ENCODE peak calls at places on chromosomes 7 and 10, in nine cellular contexts. H, Q, X, E, T, P, C, G and U are unnamed samples.

GRCh38 chr7:27254625-27255024 is 12.0 kb downstream of the EVX1 start:
- DNase-seq in H (no peak), Q (no peak), X (no peak), E (no peak), T (no peak), P (no peak), C (no peak), G (no peak), U (no peak)

GRCh38 chr7:44258865-44259546 is 58.2 kb downstream of the YKT6 start:
- DNase-seq in H (no peak), Q (no peak), X (peak; percentile 40), E (no peak), T (no peak), P (no peak), C (no peak), G (no peak), U (no peak)

GRCh38 chr7:114428211-114428610 is 13.6 kb downstream of the FOXP2 start:
- DNase-seq in H (no peak), Q (no peak), X (no peak), E (no peak), T (no peak), P (no peak), C (no peak), G (no peak), U (no peak)

GRCh38 chr10:97724341-97724941 is 10.9 kb downstream of the MARVELD1 start:
- DNase-seq in H (no peak), Q (peak; percentile 80), X (no peak), E (peak; percentile 54), T (peak; percentile 41), P (no peak), C (no peak), G (no peak), U (peak; percentile 73)

GRCh38 chr7:91491868-91492267 is 227.6 kb downstream of the FZD1 start:
- DNase-seq in H (no peak), Q (no peak), X (no peak), E (no peak), T (no peak), P (no peak), C (no peak), G (no peak), U (no peak)

GRCh38 chr10:86724445-86724844 is 32.0 kb upstream of the BMPR1A start:
- DNase-seq in H (no peak), Q (no peak), X (no peak), E (no peak), T (no peak), P (no peak), C (no peak), G (no peak), U (no peak)

GRCh38 chr10:44389556-44389955 is 4.7 kb upstream of the CXCL12 start:
- DNase-seq in H (no peak), Q (no peak), X (no peak), E (no peak), T (no peak), P (no peak), C (no peak), G (no peak), U (no peak)

GRCh38 chr7:128352138-128352537 is 8.4 kb upstream of the RBM28 start:
- DNase-seq in H (peak; percentile 37), Q (peak; percentile 10), X (no peak), E (peak; percentile 33), T (peak; percentile 63), P (peak; percentile 72), C (no peak), G (no peak), U (peak; percentile 27)

GRCh38 chr7:148527717-148528168 is 62.8 kb upstream of the C7orf33 start:
- DNase-seq in H (peak; percentile 80), Q (peak; percentile 71), X (peak; percentile 10), E (peak; percentile 88), T (peak; percentile 80), P (peak; percentile 73), C (peak; percentile 27), G (no peak), U (peak; percentile 71)

GRCh38 chr7:95886501-95887090 is 114.2 kb downstream of the DYNC1I1 start:
- DNase-seq in H (no peak), Q (peak; percentile 19), X (no peak), E (no peak), T (peak; percentile 56), P (peak; percentile 96), C (no peak), G (no peak), U (no peak)

GRCh38 chr10:103693812-103694205 is 161.6 kb downstream of the SH3PXD2A start:
- DNase-seq in H (no peak), Q (no peak), X (no peak), E (no peak), T (no peak), P (no peak), C (no peak), G (no peak), U (no peak)

GRCh38 chr7:137880432-137880831 is 33.7 kb upstream of the DGKI start:
- DNase-seq in H (no peak), Q (peak; percentile 77), X (no peak), E (no peak), T (no peak), P (no peak), C (no peak), G (no peak), U (no peak)

GRCh38 chr7:112192236-112193154 is 13.7 kb downstream of the DOCK4 start:
- DNase-seq in H (no peak), Q (peak; percentile 88), X (no peak), E (no peak), T (no peak), P (peak; percentile 98), C (no peak), G (no peak), U (no peak)

GRCh38 chr10:131824371-131825149 is 76.2 kb upstream of the PPP2R2D start:
- DNase-seq in H (no peak), Q (no peak), X (no peak), E (no peak), T (no peak), P (no peak), C (no peak), G (no peak), U (no peak)

GRCh38 chr7:508461-509170 is 11.0 kb downstream of the PDGFA start:
- DNase-seq in H (no peak), Q (no peak), X (no peak), E (no peak), T (no peak), P (no peak), C (no peak), G (no peak), U (no peak)

GRCh38 chr7:158531661-158532060 is 56.0 kb downstream of the PTPRN2 start:
- DNase-seq in H (no peak), Q (no peak), X (no peak), E (no peak), T (no peak), P (no peak), C (no peak), G (no peak), U (no peak)

GRCh38 chr7:158532093-158532627 is 55.5 kb downstream of the PTPRN2 start:
- DNase-seq in H (no peak), Q (no peak), X (no peak), E (no peak), T (no peak), P (no peak), C (no peak), G (no peak), U (no peak)

GRCh38 chr7:158535079-158535478 is 52.5 kb downstream of the PTPRN2 start:
- DNase-seq in H (no peak), Q (no peak), X (no peak), E (no peak), T (no peak), P (no peak), C (no peak), G (no peak), U (no peak)

GRCh38 chr7:158534598-158534997 is 53.0 kb downstream of the PTPRN2 start:
- DNase-seq in H (no peak), Q (no peak), X (no peak), E (no peak), T (no peak), P (no peak), C (no peak), G (no peak), U (no peak)

GRCh38 chr7:158533386-158534133 is 54.1 kb downstream of the PTPRN2 start:
- DNase-seq in H (no peak), Q (no peak), X (no peak), E (no peak), T (no peak), P (no peak), C (no peak), G (no peak), U (no peak)
- H3K9me3 ChIP-seq in H (no peaks in the 10 kb centered on the region), Q (peaks cover 60% of the 10 kb centered on the region), X (no peaks in the 10 kb centered on the region), E (no peaks in the 10 kb centered on the region), T (no peaks in the 10 kb centered on the region), P (peaks cover 7% of the 10 kb centered on the region), C (no peaks in the 10 kb centered on the region), G (no peaks in the 10 kb centered on the region), U (no peaks in the 10 kb centered on the region)

GRCh38 chr7:29329686-29330085 is 135.1 kb downstream of the CHN2 start:
- DNase-seq in H (no peak), Q (no peak), X (no peak), E (no peak), T (no peak), P (no peak), C (no peak), G (no peak), U (no peak)
- H3K4me1 ChIP-seq in H (no peaks in the 10 kb centered on the region), Q (no peaks in the 10 kb centered on the region), X (no peaks in the 10 kb centered on the region), E (peaks cover 12% of the 10 kb centered on the region), T (peaks cover 22% of the 10 kb centered on the region), P (no peaks in the 10 kb centered on the region), C (no peaks in the 10 kb centered on the region), G (peaks cover 14% of the 10 kb centered on the region), U (peaks cover 24% of the 10 kb centered on the region)

DNA sequence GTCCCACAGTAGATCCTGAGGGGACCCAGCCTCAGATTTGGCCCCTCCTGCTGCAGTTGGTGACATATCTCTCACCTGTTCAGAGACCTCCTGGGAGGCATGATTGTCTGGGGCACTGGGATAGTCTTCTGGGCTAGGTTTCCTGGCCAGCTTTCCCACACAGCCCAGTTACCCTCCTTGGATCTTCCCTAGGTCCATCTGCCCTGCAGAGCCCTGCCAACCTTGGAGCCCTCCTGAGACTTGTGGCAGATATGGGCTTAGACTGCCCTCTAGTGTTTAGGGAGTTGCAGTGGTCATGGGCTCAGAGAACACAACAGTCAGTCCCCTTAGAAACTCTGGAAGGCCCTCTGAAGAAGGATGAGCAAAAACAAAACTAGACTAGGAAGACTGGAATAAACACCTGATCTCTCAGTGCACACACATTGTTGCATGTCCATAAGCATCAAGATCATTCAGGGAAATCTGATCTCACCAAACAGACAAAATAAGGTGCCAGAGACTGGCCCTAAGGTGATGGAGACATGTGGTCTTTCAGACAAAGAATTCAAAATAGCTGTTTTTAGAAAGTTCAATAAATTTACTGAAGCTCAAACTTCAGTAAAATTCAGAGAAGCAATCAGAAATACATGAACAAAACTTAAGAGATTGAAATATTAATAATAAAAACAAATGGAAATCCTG is 324.6 kb downstream of the ATRNL1 start:
- DNase-seq in H (no peak), Q (peak; percentile 37), X (no peak), E (peak; percentile 8), T (peak; percentile 70), P (peak; percentile 35), C (no peak), G (no peak), U (no peak)
- TF ChIP-seq CTCF in H (no peak), Q (peak; percentile 55), X (no peak), E (peak; percentile 41), T (peak; percentile 56), P (peak; percentile 55), C (no peak), G (no peak), U (no peak)

DNA sequence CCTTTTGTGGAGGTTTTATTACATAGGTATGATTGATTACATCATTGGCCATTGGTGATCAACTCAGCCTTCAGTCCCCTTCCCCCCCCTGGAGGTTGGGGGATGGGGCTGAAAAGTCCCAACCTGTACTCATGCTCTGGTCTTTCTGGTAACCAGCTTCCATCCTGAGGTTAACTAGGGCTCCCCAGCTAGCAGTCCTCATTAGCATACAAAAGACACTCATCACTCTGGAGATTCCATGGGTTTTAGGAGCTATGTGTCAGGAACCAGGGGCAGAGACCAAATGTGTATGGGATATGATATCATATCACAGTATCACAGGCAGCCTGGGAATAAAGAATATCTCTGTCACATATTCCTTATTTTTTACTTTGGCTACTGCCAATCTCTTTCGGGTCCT is 13.6 kb downstream of the CCSER2 start:
- DNase-seq in H (no peak), Q (no peak), X (no peak), E (no peak), T (no peak), P (no peak), C (no peak), G (no peak), U (no peak)
- H3K9me3 ChIP-seq in H (no peaks in the 10 kb centered on the region), Q (no peaks in the 10 kb centered on the region), X (no peaks in the 10 kb centered on the region), E (no peaks in the 10 kb centered on the region), T (no peaks in the 10 kb centered on the region), P (no peaks in the 10 kb centered on the region), C (no peaks in the 10 kb centered on the region), G (no peaks in the 10 kb centered on the region), U (no peaks in the 10 kb centered on the region)